ENCODE peak calls at places on chromosomes 13 and 19, in five cellular contexts. V is IMR-90, P is trophoblast cell, F is H1, N is neuronal stem cell. J is an unnamed sample.

GRCh38 chr19:49570138-49570856 is 10.1 kb downstream of the NOSIP start:
- DNase-seq in V (peak), P (peak), F (peak), N (peak), J (peak)

GRCh38 chr13:48199404-48199991 is 33.5 kb upstream of the ITM2B start:
- DNase-seq in V (no peak), P (peak), F (no peak), N (no peak), J (no peak)

GRCh38 chr19:13850910-13851753 is 25.8 kb upstream of the NANOS3 start:
- DNase-seq in V (peak), P (peak), F (no peak), N (no peak), J (peak)

GRCh38 chr19:9075064-9075964 is 11.5 kb upstream of the OR1M1 start:
- DNase-seq in V (peak), P (peak), F (peak), N (peak), J (peak)

GRCh38 chr13:23418776-23419683 is 14.5 kb downstream of the SACS start:
- DNase-seq in V (no peak), P (no peak), F (peak), N (no peak), J (no peak)

GRCh38 chr13:37656247-37656940 is 57.8 kb upstream of the POSTN start:
- DNase-seq in V (peak), P (peak), F (no peak), N (no peak), J (peak)

GRCh38 chr13:22455036-22455435 is 725.7 kb upstream of the SGCG start:
- DNase-seq in V (no peak), P (no peak), F (no peak), N (no peak), J (peak)

GRCh38 chr13:59584902-59585670 is 578.6 kb downstream of the DIAPH3 start:
- DNase-seq in V (no peak), P (peak), F (no peak), N (no peak), J (no peak)

GRCh38 chr19:40690699-40691420 is 409 bp upstream of the NUMBL start:
- DNase-seq in V (peak), P (peak), F (peak), N (no peak), J (peak)

GRCh38 chr19:40815223-40815622 is 16.2 kb downstream of the EGLN2 start:
- DNase-seq in V (no peak), P (no peak), F (no peak), N (no peak), J (no peak)

GRCh38 chr19:40210919-40211318 is 7.3 kb downstream of the TTC9B start:
- DNase-seq in V (no peak), P (no peak), F (no peak), N (no peak), J (peak)

GRCh38 chr13:76043882-76044281 is 407.8 kb downstream of the LMO7 start:
- DNase-seq in V (no peak), P (no peak), F (no peak), N (peak), J (no peak)

GRCh38 chr19:16078311-16078758 is 2.0 kb downstream of the TPM4 start:
- DNase-seq in V (peak), P (peak), F (no peak), N (peak), J (peak)

GRCh38 chr19:16075430-16076153 is 703 bp upstream of the TPM4 start:
- DNase-seq in V (no peak), P (peak), F (no peak), N (no peak), J (peak)

GRCh38 chr19:16078759-16079707 is 2.7 kb downstream of the TPM4 start:
- DNase-seq in V (peak), P (peak), F (no peak), N (no peak), J (peak)

GRCh38 chr19:16076154-16076957 is at the start of gene TPM4:
- DNase-seq in V (peak), P (peak), F (peak), N (peak), J (peak)

DNA sequence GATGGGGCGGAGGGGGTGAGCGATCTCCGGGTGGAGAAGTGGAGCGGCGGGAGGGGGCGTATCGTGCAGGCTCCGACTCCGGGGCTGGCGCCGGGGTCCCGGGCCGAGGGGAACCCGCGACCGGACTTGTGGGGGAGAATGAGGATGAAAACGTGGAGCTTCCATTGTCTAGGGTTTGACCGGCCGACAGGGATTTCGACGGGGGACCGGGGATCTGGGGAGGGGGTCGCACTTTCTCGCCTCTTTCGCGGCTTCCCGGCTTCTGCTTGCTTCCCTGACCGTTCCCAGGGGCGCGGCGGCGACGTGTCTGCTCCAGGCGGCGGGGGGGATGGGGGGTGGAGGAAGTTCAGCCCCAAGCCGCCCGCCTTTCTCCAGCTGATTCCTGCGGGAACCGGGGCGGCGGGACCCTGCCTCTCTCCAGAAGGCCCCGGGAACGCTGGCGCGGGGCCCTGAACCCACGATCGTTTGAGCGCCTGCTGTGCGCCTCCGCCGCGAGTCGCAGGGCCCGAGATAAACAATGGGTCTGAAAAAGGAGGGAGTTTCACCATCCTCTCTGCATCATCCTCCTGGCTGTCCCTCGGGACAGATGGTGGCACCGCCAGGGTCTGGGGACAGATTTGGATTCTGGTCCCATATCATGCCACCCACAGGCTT is 790 bp downstream of the TPM4 start:
- DNase-seq in V (no peak), P (peak), F (peak), N (no peak), J (peak)
- H3K23ac ChIP-seq in V (peak), P (no peak), F (no peak), N (peak), J (no peak)

DNA sequence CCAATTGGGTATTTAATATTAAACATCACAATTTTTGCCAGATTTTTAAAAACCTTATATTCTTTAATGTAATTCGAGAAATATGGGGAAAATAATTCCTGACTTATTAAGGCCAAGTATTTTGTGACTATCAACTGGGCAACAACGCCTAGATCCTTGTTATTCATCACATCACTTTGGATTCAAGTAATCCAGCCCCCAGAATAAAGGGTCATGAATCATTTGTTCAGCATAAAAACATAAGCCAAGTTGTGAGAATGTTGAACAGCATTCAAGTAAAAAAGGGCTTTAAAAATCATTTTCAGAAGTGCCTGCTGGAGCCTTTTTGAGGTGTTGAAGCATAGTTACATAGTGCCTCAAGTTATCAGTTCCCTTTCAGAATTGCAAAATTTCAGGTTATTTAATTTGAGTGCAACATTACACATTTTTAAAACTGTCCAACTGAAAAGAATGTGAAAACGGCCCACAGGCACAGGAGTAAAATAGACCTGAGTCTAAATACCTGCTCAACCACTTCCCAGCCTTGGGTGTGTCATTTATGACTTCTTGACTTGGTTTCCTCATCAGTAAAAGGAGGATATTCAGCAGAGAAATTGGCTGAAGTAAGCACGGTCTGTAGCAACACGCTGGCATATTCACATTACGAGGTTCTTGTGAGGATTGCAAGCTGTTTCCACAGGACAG is 56.4 kb downstream of the MBNL2 start:
- DNase-seq in V (no peak), P (peak), F (no peak), N (no peak), J (no peak)
- H2AK5ac ChIP-seq in V (no peak), P (no peak), F (no peak), N (no peak), J (no peak)

GRCh38 chr19:44356383-44357111 is at the start of gene ZNF112:
- DNase-seq in V (peak), P (peak), F (peak), N (peak), J (peak)
- H3K4me3 ChIP-seq in V (peak), P (peak), F (peak), N (peak), J (peak)

GRCh38 chr19:53103141-53103902 is at the start of gene ZNF160:
- DNase-seq in V (peak), P (peak), F (peak), N (peak), J (peak)
- H3K23ac ChIP-seq in V (peak), P (no peak), F (no peak), N (peak), J (no peak)

DNA sequence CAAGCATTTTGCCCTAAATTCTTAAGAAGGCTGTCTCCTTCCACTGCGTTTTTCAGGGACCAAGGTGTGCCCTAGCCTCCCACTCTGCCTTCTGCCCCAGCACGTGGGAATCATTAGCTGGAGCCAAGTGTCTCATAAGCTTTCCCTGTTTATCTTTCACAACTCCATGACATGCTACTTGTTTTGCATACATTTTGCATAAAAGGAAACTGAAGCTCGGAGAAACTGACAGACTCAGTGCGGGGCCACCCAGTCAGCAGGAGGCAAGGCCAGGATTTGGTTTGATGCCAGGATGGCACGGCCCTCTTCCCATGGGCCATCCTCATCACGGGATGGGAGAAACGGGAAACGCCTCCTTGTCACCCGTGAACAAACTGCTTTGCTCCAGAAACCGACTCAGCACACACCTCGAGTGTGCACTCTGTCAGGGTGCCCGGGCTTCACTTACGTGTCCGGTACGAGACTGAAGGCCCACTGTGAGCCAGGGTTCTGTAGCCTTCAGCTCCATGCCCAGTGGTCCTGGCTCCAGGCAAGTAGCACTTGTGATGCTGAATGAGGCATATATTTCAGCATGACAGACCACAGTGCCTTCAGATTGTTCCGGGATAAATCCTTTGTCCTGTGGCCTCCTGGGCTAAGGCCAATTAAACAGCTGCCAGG is 9.6 kb downstream of the CEBPA start:
- DNase-seq in V (no peak), P (peak), F (no peak), N (no peak), J (no peak)
- H2AK5ac ChIP-seq in V (no peak), P (peak), F (no peak), N (no peak), J (no peak)

GRCh38 chr13:110565296-110565695 is 3.8 kb upstream of the RAB20 start:
- DNase-seq in V (no peak), P (no peak), F (no peak), N (no peak), J (peak)
- H3K4me3 ChIP-seq in V (no peak), P (no peak), F (no peak), N (no peak), J (no peak)

GRCh38 chr19:1407662-1408299 is 395 bp downstream of the DAZAP1 start:
- DNase-seq in V (no peak), P (peak), F (no peak), N (no peak), J (no peak)

GRCh38 chr19:1406496-1406817 is 929 bp upstream of the DAZAP1 start:
- DNase-seq in V (no peak), P (no peak), F (no peak), N (no peak), J (no peak)

GRCh38 chr19:1409204-1410005 is 2.0 kb downstream of the DAZAP1 start:
- DNase-seq in V (no peak), P (no peak), F (no peak), N (no peak), J (no peak)

GRCh38 chr19:1408300-1409203 is 1.2 kb downstream of the DAZAP1 start:
- DNase-seq in V (peak), P (peak), F (no peak), N (peak), J (peak)

DNA sequence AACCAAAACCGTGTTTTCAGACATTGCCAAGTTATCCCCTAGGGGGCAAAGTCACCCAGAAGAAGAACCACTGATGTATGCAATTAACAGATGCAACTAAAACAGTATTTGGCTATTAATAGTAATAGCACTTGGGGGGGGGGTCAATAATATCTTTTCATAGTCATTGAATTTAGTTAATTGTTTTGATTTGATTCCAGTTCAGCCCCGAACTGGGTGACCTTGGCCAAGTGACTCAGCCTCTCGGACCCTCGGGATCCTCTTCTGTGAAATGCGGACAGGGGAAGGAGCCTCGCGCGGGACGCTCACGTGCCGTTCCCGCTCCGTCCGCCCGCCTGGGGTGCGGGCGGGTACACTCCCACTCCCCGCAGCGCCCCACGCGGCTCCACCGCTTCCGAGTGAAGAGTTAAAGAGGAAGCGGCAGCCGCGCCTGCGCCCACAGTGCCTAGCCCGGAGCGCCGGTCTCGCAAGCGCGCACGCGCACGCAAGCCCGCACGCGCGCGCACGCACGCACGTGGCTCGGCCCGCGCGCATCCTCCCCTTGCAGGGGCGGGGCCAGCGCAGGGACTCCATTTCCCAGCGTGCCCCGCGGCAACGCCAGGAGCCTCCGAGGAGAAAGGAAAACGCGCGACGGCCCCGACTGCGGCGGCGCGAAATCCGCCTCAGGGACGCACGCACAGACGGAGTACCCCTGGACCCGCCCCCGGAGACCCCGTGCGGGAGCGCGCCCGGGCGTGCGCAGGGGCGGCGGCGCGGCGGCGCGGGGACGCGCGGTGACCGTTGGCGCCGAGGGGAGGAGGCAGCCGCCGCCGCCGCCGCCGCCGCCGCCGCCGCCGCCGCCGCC is at the start of gene DAZAP1:
- DNase-seq in V (peak), P (peak), F (peak), N (peak), J (peak)
- H3K23ac ChIP-seq in V (peak), P (no peak), F (no peak), N (peak), J (no peak)

GRCh38 chr13:113298001-113298945 is 1.2 kb downstream of the LAMP1 start:
- DNase-seq in V (no peak), P (peak), F (no peak), N (no peak), J (no peak)

GRCh38 chr13:113291997-113292862 is 4.8 kb upstream of the LAMP1 start:
- DNase-seq in V (peak), P (peak), F (peak), N (no peak), J (no peak)

GRCh38 chr13:113297370-113297871 is 382 bp downstream of the LAMP1 start:
- DNase-seq in V (no peak), P (peak), F (no peak), N (no peak), J (peak)

GRCh38 chr13:113299951-113300350 is 2.9 kb downstream of the LAMP1 start:
- DNase-seq in V (no peak), P (peak), F (no peak), N (no peak), J (no peak)

DNA sequence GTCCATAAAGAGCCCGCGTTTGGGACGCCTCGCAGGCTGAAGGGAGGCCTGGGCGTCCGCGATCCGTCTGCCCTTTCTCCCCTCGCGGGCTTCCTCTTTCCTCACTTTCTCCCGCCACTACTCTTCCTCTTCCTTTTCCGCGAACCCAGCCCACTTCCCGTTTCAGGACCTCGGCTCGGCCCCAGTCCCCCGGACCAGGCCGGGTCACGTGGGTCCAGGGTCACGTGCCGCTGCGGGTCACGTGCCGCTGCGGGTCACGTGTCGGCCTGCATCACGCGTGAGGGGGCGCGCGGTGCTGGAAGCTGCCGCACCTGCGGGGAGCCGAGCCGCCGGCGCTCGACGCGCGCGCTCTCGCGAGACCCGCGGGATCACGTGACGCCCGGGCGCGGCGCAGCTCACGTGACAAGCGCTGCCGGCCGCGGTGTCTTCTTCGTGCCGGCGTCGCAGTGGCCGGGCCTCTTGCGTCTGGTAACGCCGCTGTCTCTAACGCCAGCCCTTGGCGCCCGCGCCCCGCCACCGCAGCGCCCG is at the start of gene LAMP1:
- DNase-seq in V (peak), P (peak), F (peak), N (peak), J (peak)
- H2AK5ac ChIP-seq in V (peak), P (peak), F (peak), N (peak), J (no peak)

DNA sequence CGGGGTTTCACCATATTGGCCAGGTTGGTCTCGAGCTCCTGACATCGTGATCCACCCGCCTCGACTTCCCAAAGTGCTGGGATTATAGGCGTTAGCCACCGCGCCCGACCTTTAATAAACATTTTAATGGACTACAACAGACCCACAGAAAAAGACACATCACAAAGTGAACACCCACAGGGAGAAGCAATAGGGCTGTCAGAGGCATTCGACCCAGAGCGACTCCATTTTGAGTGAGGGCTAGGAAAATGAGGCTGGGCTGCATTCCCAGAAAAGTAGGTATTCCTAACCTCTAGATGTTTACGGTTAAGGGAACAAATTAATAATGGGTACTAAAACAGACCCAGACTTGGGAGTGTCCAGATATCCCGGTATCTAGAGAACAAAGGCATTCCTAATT is 1.0 kb upstream of the ZNF8 start:
- DNase-seq in V (no peak), P (peak), F (no peak), N (no peak), J (no peak)
- H3K4me3 ChIP-seq in V (peak), P (no peak), F (peak), N (no peak), J (no peak)

GRCh38 chr19:35755550-35756371 is 1.1 kb downstream of the HSPB6 start:
- DNase-seq in V (peak), P (peak), F (no peak), N (no peak), J (no peak)

GRCh38 chr19:35755160-35755549 is 1.7 kb downstream of the HSPB6 start:
- DNase-seq in V (no peak), P (no peak), F (no peak), N (no peak), J (no peak)

GRCh38 chr19:35757231-35757748 is 461 bp upstream of the HSPB6 start:
- DNase-seq in V (peak), P (peak), F (no peak), N (no peak), J (peak)

GRCh38 chr19:35757749-35758608 is at the start of gene PROSER3:
- DNase-seq in V (peak), P (peak), F (peak), N (peak), J (peak)

GRCh38 chr19:35756373-35757230 is at the start of gene HSPB6:
- DNase-seq in V (peak), P (no peak), F (no peak), N (no peak), J (peak)
- H3K23ac ChIP-seq in V (peak), P (no peak), F (no peak), N (peak), J (peak)

J was measured in mesendoderm.